ENCODE peak calls at places on chromosomes 2 and 18, in seven cellular contexts. One of them, this sample, is unnamed.

GRCh38 chr2:42360493-42360889 is 526 bp downstream of the COX7A2L start:
- ATAC-seq in K562: peak
- ATAC-seq in body of pancreas: no peak
- ATAC-seq in heart left ventricle: peak
- ATAC-seq in GM12878: peak
- ATAC-seq in HCT116: no peak
- ATAC-seq in right lobe of liver: peak
- ATAC-seq in this sample: no peak

GRCh38 chr2:62928015-62928414 is 122.6 kb upstream of the OTX1 start:
- ATAC-seq in K562: peak
- ATAC-seq in body of pancreas: no peak
- ATAC-seq in heart left ventricle: no peak
- ATAC-seq in GM12878: peak
- ATAC-seq in HCT116: no peak
- ATAC-seq in right lobe of liver: no peak
- ATAC-seq in this sample: no peak

GRCh38 chr2:1864301-1864980 is 120.1 kb upstream of the PXDN start:
- ATAC-seq in K562: no peak
- ATAC-seq in body of pancreas: no peak
- ATAC-seq in heart left ventricle: peak
- ATAC-seq in GM12878: no peak
- ATAC-seq in HCT116: no peak
- ATAC-seq in right lobe of liver: no peak
- ATAC-seq in this sample: no peak

GRCh38 chr2:110101280-110101844 is 14.3 kb downstream of the MALL start:
- ATAC-seq in K562: no peak
- ATAC-seq in body of pancreas: peak
- ATAC-seq in heart left ventricle: peak
- ATAC-seq in GM12878: no peak
- ATAC-seq in HCT116: peak
- ATAC-seq in right lobe of liver: peak
- ATAC-seq in this sample: peak

GRCh38 chr2:127039387-127040031 is 67.4 kb downstream of the BIN1 start:
- ATAC-seq in K562: no peak
- ATAC-seq in body of pancreas: no peak
- ATAC-seq in heart left ventricle: no peak
- ATAC-seq in GM12878: peak
- ATAC-seq in HCT116: no peak
- ATAC-seq in right lobe of liver: no peak
- ATAC-seq in this sample: no peak

GRCh38 chr2:160337728-160338127 is 137.7 kb upstream of the ITGB6 start:
- ATAC-seq in K562: no peak
- ATAC-seq in body of pancreas: no peak
- ATAC-seq in heart left ventricle: no peak
- ATAC-seq in GM12878: no peak
- ATAC-seq in HCT116: no peak
- ATAC-seq in right lobe of liver: no peak
- ATAC-seq in this sample: no peak

GRCh38 chr2:81283081-81283480 is 978.5 kb upstream of the LRRTM1 start:
- ATAC-seq in K562: no peak
- ATAC-seq in body of pancreas: no peak
- ATAC-seq in heart left ventricle: no peak
- ATAC-seq in GM12878: no peak
- ATAC-seq in HCT116: no peak
- ATAC-seq in right lobe of liver: no peak
- ATAC-seq in this sample: no peak

GRCh38 chr2:33890686-33891085 is 291.6 kb upstream of the FAM98A start:
- ATAC-seq in K562: no peak
- ATAC-seq in body of pancreas: no peak
- ATAC-seq in heart left ventricle: no peak
- ATAC-seq in GM12878: no peak
- ATAC-seq in HCT116: no peak
- ATAC-seq in right lobe of liver: no peak
- ATAC-seq in this sample: no peak

GRCh38 chr2:131645177-131645765 is 117.6 kb downstream of the CCDC74A start:
- ATAC-seq in K562: no peak
- ATAC-seq in body of pancreas: no peak
- ATAC-seq in heart left ventricle: no peak
- ATAC-seq in GM12878: no peak
- ATAC-seq in HCT116: no peak
- ATAC-seq in right lobe of liver: no peak
- ATAC-seq in this sample: no peak

GRCh38 chr2:3343012-3343411 is 34.6 kb downstream of the EIPR1 start:
- ATAC-seq in K562: no peak
- ATAC-seq in body of pancreas: no peak
- ATAC-seq in heart left ventricle: no peak
- ATAC-seq in GM12878: no peak
- ATAC-seq in HCT116: no peak
- ATAC-seq in right lobe of liver: no peak
- ATAC-seq in this sample: no peak

GRCh38 chr2:60775048-60775639 is 19.1 kb downstream of the PAPOLG start:
- ATAC-seq in K562: no peak
- ATAC-seq in body of pancreas: no peak
- ATAC-seq in heart left ventricle: no peak
- ATAC-seq in GM12878: no peak
- ATAC-seq in HCT116: no peak
- ATAC-seq in right lobe of liver: no peak
- ATAC-seq in this sample: no peak

GRCh38 chr18:27887287-27887686 is 289.6 kb downstream of the CDH2 start:
- ATAC-seq in K562: no peak
- ATAC-seq in body of pancreas: no peak
- ATAC-seq in heart left ventricle: no peak
- ATAC-seq in GM12878: no peak
- ATAC-seq in HCT116: peak
- ATAC-seq in right lobe of liver: no peak
- ATAC-seq in this sample: no peak

GRCh38 chr2:169038338-169038757 is 7.2 kb upstream of the ABCB11 start:
- ATAC-seq in K562: peak
- ATAC-seq in body of pancreas: no peak
- ATAC-seq in heart left ventricle: no peak
- ATAC-seq in GM12878: peak
- ATAC-seq in HCT116: no peak
- ATAC-seq in right lobe of liver: peak
- ATAC-seq in this sample: no peak

GRCh38 chr2:99697811-99698568 is 208.2 kb upstream of the REV1 start:
- ATAC-seq in K562: no peak
- ATAC-seq in body of pancreas: no peak
- ATAC-seq in heart left ventricle: peak
- ATAC-seq in GM12878: no peak
- ATAC-seq in HCT116: no peak
- ATAC-seq in right lobe of liver: no peak
- ATAC-seq in this sample: peak

GRCh38 chr2:143524001-143524608 is 394.9 kb downstream of the ARHGAP15 start:
- ATAC-seq in K562: no peak
- ATAC-seq in body of pancreas: peak
- ATAC-seq in heart left ventricle: peak
- ATAC-seq in GM12878: no peak
- ATAC-seq in HCT116: no peak
- ATAC-seq in right lobe of liver: no peak
- ATAC-seq in this sample: no peak

GRCh38 chr2:31227711-31228125 is 6.2 kb upstream of the EHD3 start:
- ATAC-seq in K562: no peak
- ATAC-seq in body of pancreas: no peak
- ATAC-seq in heart left ventricle: peak
- ATAC-seq in GM12878: no peak
- ATAC-seq in HCT116: no peak
- ATAC-seq in right lobe of liver: no peak
- ATAC-seq in this sample: no peak

GRCh38 chr2:151032741-151033152 is 228.9 kb downstream of the RBM43 start:
- ATAC-seq in K562: no peak
- ATAC-seq in body of pancreas: peak
- ATAC-seq in heart left ventricle: no peak
- ATAC-seq in GM12878: no peak
- ATAC-seq in HCT116: no peak
- ATAC-seq in right lobe of liver: peak
- ATAC-seq in this sample: peak

GRCh38 chr2:28338046-28338753 is 54.5 kb upstream of the FOSL2 start:
- ATAC-seq in K562: no peak
- ATAC-seq in body of pancreas: no peak
- ATAC-seq in heart left ventricle: peak
- ATAC-seq in GM12878: no peak
- ATAC-seq in HCT116: peak
- ATAC-seq in right lobe of liver: peak
- ATAC-seq in this sample: peak

GRCh38 chr18:73614812-73615211 is 532.8 kb downstream of the FBXO15 start:
- ATAC-seq in K562: no peak
- ATAC-seq in body of pancreas: no peak
- ATAC-seq in heart left ventricle: no peak
- ATAC-seq in GM12878: no peak
- ATAC-seq in HCT116: no peak
- ATAC-seq in right lobe of liver: no peak
- ATAC-seq in this sample: no peak

GRCh38 chr2:230958803-230959756 is 34.0 kb upstream of the GPR55 start:
- ATAC-seq in K562: no peak
- ATAC-seq in body of pancreas: no peak
- ATAC-seq in heart left ventricle: no peak
- ATAC-seq in GM12878: no peak
- ATAC-seq in HCT116: no peak
- ATAC-seq in right lobe of liver: no peak
- ATAC-seq in this sample: no peak

GRCh38 chr2:136056077-136056688 is 61.8 kb downstream of the CXCR4 start:
- ATAC-seq in K562: no peak
- ATAC-seq in body of pancreas: no peak
- ATAC-seq in heart left ventricle: no peak
- ATAC-seq in GM12878: peak
- ATAC-seq in HCT116: no peak
- ATAC-seq in right lobe of liver: no peak
- ATAC-seq in this sample: no peak

GRCh38 chr2:1605102-1605501 is 139.2 kb downstream of the PXDN start:
- ATAC-seq in K562: peak
- ATAC-seq in body of pancreas: peak
- ATAC-seq in heart left ventricle: peak
- ATAC-seq in GM12878: no peak
- ATAC-seq in HCT116: no peak
- ATAC-seq in right lobe of liver: peak
- ATAC-seq in this sample: peak

GRCh38 chr2:220664272-220665107 is 907.6 kb downstream of the EPHA4 start:
- ATAC-seq in K562: no peak
- ATAC-seq in body of pancreas: no peak
- ATAC-seq in heart left ventricle: peak
- ATAC-seq in GM12878: no peak
- ATAC-seq in HCT116: no peak
- ATAC-seq in right lobe of liver: no peak
- ATAC-seq in this sample: peak

GRCh38 chr2:27070653-27071276 is 689 bp downstream of the OST4 start:
- ATAC-seq in K562: peak
- ATAC-seq in body of pancreas: no peak
- ATAC-seq in heart left ventricle: peak
- ATAC-seq in GM12878: peak
- ATAC-seq in HCT116: no peak
- ATAC-seq in right lobe of liver: peak
- ATAC-seq in this sample: no peak

GRCh38 chr2:27071990-27072830 is 756 bp upstream of the OST4 start:
- ATAC-seq in K562: peak
- ATAC-seq in body of pancreas: no peak
- ATAC-seq in heart left ventricle: peak
- ATAC-seq in GM12878: peak
- ATAC-seq in HCT116: peak
- ATAC-seq in right lobe of liver: no peak
- ATAC-seq in this sample: peak

GRCh38 chr2:27069961-27070618 is 1.4 kb downstream of the OST4 start:
- ATAC-seq in K562: no peak
- ATAC-seq in body of pancreas: no peak
- ATAC-seq in heart left ventricle: no peak
- ATAC-seq in GM12878: no peak
- ATAC-seq in HCT116: no peak
- ATAC-seq in right lobe of liver: no peak
- ATAC-seq in this sample: no peak

GRCh38 chr2:27072950-27073349 is 1.5 kb upstream of the OST4 start:
- ATAC-seq in K562: no peak
- ATAC-seq in body of pancreas: no peak
- ATAC-seq in heart left ventricle: no peak
- ATAC-seq in GM12878: no peak
- ATAC-seq in HCT116: no peak
- ATAC-seq in right lobe of liver: no peak
- ATAC-seq in this sample: no peak

DNA sequence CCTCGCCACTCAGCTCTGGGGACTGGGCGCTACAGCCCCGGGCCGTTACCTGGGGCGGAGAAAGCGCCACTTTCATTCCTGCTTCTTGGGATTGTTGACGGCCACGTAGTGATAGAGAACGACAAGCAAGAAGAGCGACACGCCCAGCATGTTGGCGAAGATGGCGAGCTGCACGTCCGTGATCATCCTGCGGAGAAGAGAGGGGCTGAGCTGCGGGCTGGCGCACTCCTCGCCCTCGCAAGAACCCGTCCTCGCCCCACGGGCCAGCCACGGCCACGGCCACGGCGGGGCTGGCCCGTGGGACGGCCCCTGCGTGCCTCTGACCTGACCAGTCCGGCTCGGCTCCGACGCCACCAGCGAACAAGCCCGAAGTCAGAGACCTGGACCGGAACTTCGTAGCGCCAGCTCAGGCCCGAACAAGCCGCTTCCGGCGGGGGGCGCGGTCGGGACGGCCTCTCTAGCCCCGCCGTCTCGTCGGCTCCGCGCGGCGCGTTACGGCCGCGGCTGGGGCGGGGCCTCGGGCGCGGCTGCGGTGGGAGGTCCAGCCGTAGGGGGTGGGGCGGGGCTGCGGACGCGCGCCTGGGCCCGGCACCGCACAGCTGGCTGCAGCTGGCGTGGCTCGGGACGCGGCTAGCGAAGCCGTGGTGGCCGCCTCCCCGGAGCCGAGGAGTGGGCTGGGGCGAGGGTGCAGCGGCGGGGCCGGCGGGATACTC is at the start of gene OST4:
- ATAC-seq in K562: peak
- ATAC-seq in body of pancreas: peak
- ATAC-seq in heart left ventricle: peak
- ATAC-seq in GM12878: peak
- ATAC-seq in HCT116: peak
- ATAC-seq in right lobe of liver: peak
- ATAC-seq in this sample: peak
- TF ChIP-seq POLR2A in K562: peak
- TF ChIP-seq POLR2A in body of pancreas: peak
- TF ChIP-seq POLR2A in heart left ventricle: peak
- TF ChIP-seq POLR2A in GM12878: peak
- TF ChIP-seq POLR2A in HCT116: peak
- TF ChIP-seq POLR2A in right lobe of liver: peak
- TF ChIP-seq POLR2A in this sample: peak

GRCh38 chr18:62717059-62717849 is 1.9 kb downstream of the PHLPP1 start:
- ATAC-seq in K562: no peak
- ATAC-seq in body of pancreas: no peak
- ATAC-seq in heart left ventricle: no peak
- ATAC-seq in GM12878: peak
- ATAC-seq in HCT116: no peak
- ATAC-seq in right lobe of liver: peak
- ATAC-seq in this sample: no peak
- TF ChIP-seq POLR2A in K562: no peak
- TF ChIP-seq POLR2A in body of pancreas: peak
- TF ChIP-seq POLR2A in heart left ventricle: no peak
- TF ChIP-seq POLR2A in GM12878: no peak
- TF ChIP-seq POLR2A in HCT116: no peak
- TF ChIP-seq POLR2A in right lobe of liver: no peak
- TF ChIP-seq POLR2A in this sample: no peak

GRCh38 chr2:173075781-173076556 is at the start of gene MAP3K20:
- ATAC-seq in K562: peak
- ATAC-seq in body of pancreas: peak
- ATAC-seq in heart left ventricle: peak
- ATAC-seq in GM12878: peak
- ATAC-seq in HCT116: peak
- ATAC-seq in right lobe of liver: peak
- ATAC-seq in this sample: peak
- TF ChIP-seq POLR2A in K562: peak
- TF ChIP-seq POLR2A in body of pancreas: peak
- TF ChIP-seq POLR2A in heart left ventricle: peak
- TF ChIP-seq POLR2A in GM12878: peak
- TF ChIP-seq POLR2A in HCT116: no peak
- TF ChIP-seq POLR2A in right lobe of liver: peak
- TF ChIP-seq POLR2A in this sample: peak

GRCh38 chr2:196230051-196230450 is 58.7 kb upstream of the STK17B start:
- ATAC-seq in K562: no peak
- ATAC-seq in body of pancreas: no peak
- ATAC-seq in heart left ventricle: no peak
- ATAC-seq in GM12878: no peak
- ATAC-seq in HCT116: no peak
- ATAC-seq in right lobe of liver: no peak
- ATAC-seq in this sample: no peak
- TF ChIP-seq POLR2A in K562: no peak
- TF ChIP-seq POLR2A in body of pancreas: no peak
- TF ChIP-seq POLR2A in heart left ventricle: no peak
- TF ChIP-seq POLR2A in GM12878: no peak
- TF ChIP-seq POLR2A in HCT116: no peak
- TF ChIP-seq POLR2A in right lobe of liver: no peak
- TF ChIP-seq POLR2A in this sample: no peak

This sample was measured in gastroesophageal sphincter.